ENCODE peak calls at places on chromosomes 13 and 19, in nine cellular contexts. V is ELR; U is stomach; O is AG08395; N is caudate nucleus; L is RPMI7951; H is NCI-H510A; F is stimulated activated CD8-positive, alpha-beta memory T cell treated with anti-CD3 and anti-CD28 coated beads, Interleukin-2, amount 100 ng/mL, for 48 hours; I is NCI-H1436. D is an unnamed sample.

GRCh38 chr19:39166571-39167391 is 30.0 kb upstream of the NCCRP1 start:
- DNase-seq in V (no peak), U (peak; percentile 87), O (no peak), N (no peak), L (no peak), H (peak; percentile 87), F (no peak), I (no peak), D (peak; percentile 92)

GRCh38 chr19:13538854-13539253 is 32.6 kb upstream of the CACNA1A start:
- DNase-seq in V (no peak), U (no peak), O (no peak), N (no peak), L (no peak), H (no peak), F (no peak), I (no peak), D (no peak)

GRCh38 chr13:99173606-99174005 is 27.0 kb upstream of the UBAC2 start:
- DNase-seq in V (no peak), U (no peak), O (no peak), N (no peak), L (no peak), H (no peak), F (no peak), I (no peak), D (no peak)

GRCh38 chr19:28701491-28701890 is 511.5 kb downstream of the UQCRFS1 start:
- DNase-seq in V (peak; percentile 41), U (no peak), O (no peak), N (no peak), L (no peak), H (no peak), F (no peak), I (no peak), D (no peak)

GRCh38 chr13:58097831-58098230 is 466.3 kb downstream of the PCDH17 start:
- DNase-seq in V (no peak), U (no peak), O (no peak), N (no peak), L (no peak), H (no peak), F (no peak), I (no peak), D (no peak)

GRCh38 chr19:17219286-17219685 is 4.1 kb downstream of the USE1 start:
- DNase-seq in V (no peak), U (no peak), O (no peak), N (no peak), L (no peak), H (no peak), F (no peak), I (no peak), D (no peak)

GRCh38 chr13:109672545-109672944 is 113.8 kb downstream of the IRS2 start:
- DNase-seq in V (peak; percentile 44), U (no peak), O (peak; percentile 62), N (no peak), L (no peak), H (no peak), F (no peak), I (no peak), D (no peak)

GRCh38 chr13:78430166-78430791 is 173.1 kb downstream of the POU4F1 start:
- DNase-seq in V (no peak), U (no peak), O (no peak), N (no peak), L (no peak), H (no peak), F (no peak), I (no peak), D (no peak)

GRCh38 chr13:51747438-51748434 is 56.2 kb downstream of the DHRS12 start:
- DNase-seq in V (no peak), U (no peak), O (no peak), N (no peak), L (no peak), H (no peak), F (no peak), I (no peak), D (no peak)

GRCh38 chr19:50669319-50670101 is 20.3 kb downstream of the C19orf81 start:
- DNase-seq in V (peak; percentile 46), U (peak; percentile 30), O (peak; percentile 66), N (peak; percentile 1), L (peak; percentile 18), H (no peak), F (peak; percentile 33), I (no peak), D (peak; percentile 27)

GRCh38 chr13:37134411-37135041 is 29.1 kb upstream of the CSNK1A1L start:
- DNase-seq in V (peak; percentile 34), U (no peak), O (peak; percentile 31), N (no peak), L (peak; percentile 37), H (no peak), F (no peak), I (no peak), D (no peak)

GRCh38 chr13:19155321-19155861 is 26.2 kb downstream of the TUBA3C start:
- DNase-seq in V (no peak), U (peak; percentile 23), O (no peak), N (no peak), L (no peak), H (no peak), F (no peak), I (no peak), D (no peak)

GRCh38 chr19:38383743-38384142 is 4.1 kb downstream of the GGN start:
- DNase-seq in V (no peak), U (no peak), O (no peak), N (no peak), L (no peak), H (no peak), F (no peak), I (no peak), D (no peak)

GRCh38 chr19:55476100-55476775 is at the start of gene ZNF628:
- DNase-seq in V (peak; percentile 98), U (peak; percentile 99), O (peak; percentile 98), N (peak; percentile 98), L (peak; percentile 98), H (peak; percentile 97), F (peak; percentile 96), I (peak; percentile 99), D (peak; percentile 98)

GRCh38 chr19:13329766-13330165 is 176.5 kb downstream of the CACNA1A start:
- DNase-seq in V (peak; percentile 13), U (no peak), O (no peak), N (no peak), L (peak; percentile 11), H (no peak), F (no peak), I (no peak), D (no peak)

GRCh38 chr13:24648983-24649684 is 31.1 kb upstream of the ATP12A start:
- DNase-seq in V (no peak), U (no peak), O (no peak), N (no peak), L (no peak), H (no peak), F (no peak), I (no peak), D (no peak)

GRCh38 chr19:4660181-4660791 is 9.9 kb downstream of the MYDGF start:
- DNase-seq in V (peak; percentile 39), U (peak; percentile 45), O (no peak), N (no peak), L (no peak), H (no peak), F (no peak), I (peak; percentile 20), D (peak; percentile 49)

GRCh38 chr13:47066261-47066660 is 169.4 kb upstream of the HTR2A start:
- DNase-seq in V (no peak), U (no peak), O (no peak), N (no peak), L (no peak), H (no peak), F (no peak), I (no peak), D (no peak)

GRCh38 chr13:42574435-42575311 is 721 bp downstream of the TNFSF11 start:
- DNase-seq in V (no peak), U (no peak), O (no peak), N (no peak), L (no peak), H (no peak), F (peak; percentile 62), I (no peak), D (no peak)

GRCh38 chr19:43423779-43424178 is 9.1 kb downstream of the TEX101 start:
- DNase-seq in V (no peak), U (no peak), O (no peak), N (no peak), L (no peak), H (no peak), F (no peak), I (no peak), D (no peak)

GRCh38 chr13:42078113-42078769 is 29.8 kb downstream of the DGKH start:
- DNase-seq in V (no peak), U (no peak), O (peak; percentile 9), N (peak; percentile 21), L (peak; percentile 5), H (no peak), F (no peak), I (no peak), D (no peak)

GRCh38 chr13:62387642-62388041 is 972.0 kb upstream of the PCDH20 start:
- DNase-seq in V (peak; percentile 58), U (no peak), O (no peak), N (no peak), L (no peak), H (no peak), F (no peak), I (no peak), D (no peak)

GRCh38 chr19:35742121-35742724 is at the start of gene IGFLR1:
- DNase-seq in V (no peak), U (peak; percentile 44), O (no peak), N (no peak), L (no peak), H (no peak), F (peak; percentile 58), I (no peak), D (peak; percentile 53)

GRCh38 chr13:32581177-32581786 is 5.0 kb upstream of the PDS5B start:
- DNase-seq in V (peak; percentile 59), U (no peak), O (peak; percentile 38), N (no peak), L (peak; percentile 18), H (no peak), F (no peak), I (peak; percentile 0), D (no peak)

GRCh38 chr19:10718205-10719196 is 622 bp downstream of the DNM2 start:
- DNase-seq in V (peak; percentile 56), U (peak; percentile 51), O (peak; percentile 40), N (peak; percentile 15), L (peak; percentile 47), H (no peak), F (peak; percentile 38), I (no peak), D (no peak)

GRCh38 chr13:81283561-81283960 is 942.6 kb upstream of the SPRY2 start:
- DNase-seq in V (no peak), U (no peak), O (no peak), N (no peak), L (no peak), H (no peak), F (no peak), I (no peak), D (no peak)

GRCh38 chr13:33519561-33520479 is 234.3 kb upstream of the STARD13 start:
- DNase-seq in V (peak; percentile 64), U (no peak), O (peak; percentile 91), N (no peak), L (peak; percentile 66), H (no peak), F (no peak), I (no peak), D (no peak)

GRCh38 chr13:76798037-76798436 is 88.2 kb downstream of the KCTD12 start:
- DNase-seq in V (peak; percentile 12), U (no peak), O (no peak), N (no peak), L (no peak), H (no peak), F (no peak), I (peak; percentile 13), D (no peak)

GRCh38 chr13:100019780-100020356 is 38.3 kb downstream of the ZIC2 start:
- DNase-seq in V (no peak), U (no peak), O (no peak), N (no peak), L (no peak), H (no peak), F (no peak), I (no peak), D (no peak)

GRCh38 chr19:18208098-18208951 is 4.5 kb upstream of the RAB3A start:
- DNase-seq in V (peak; percentile 89), U (no peak), O (peak; percentile 70), N (peak; percentile 47), L (peak; percentile 45), H (no peak), F (no peak), I (no peak), D (peak; percentile 48)

GRCh38 chr13:30038884-30039283 is 188.5 kb upstream of the UBL3 start:
- DNase-seq in V (peak; percentile 35), U (no peak), O (peak; percentile 68), N (no peak), L (peak; percentile 53), H (no peak), F (no peak), I (no peak), D (no peak)